ENCODE peak calls at places on chromosomes 2 and 18, in five cellular contexts. One of them, this sample, is unnamed.

GRCh38 chr2:121810959-121811853 is 55.8 kb downstream of the TSN start:
- DNase-seq in PC-9: peak
- DNase-seq in IMR-90: peak
- DNase-seq in fibroblast of mammary gland: peak
- DNase-seq in endodermal cell: peak
- DNase-seq in this sample: no peak

GRCh38 chr2:69774984-69775982 is 33.3 kb downstream of the ANXA4 start:
- DNase-seq in IMR-90: no peak
- DNase-seq in endodermal cell: no peak
- DNase-seq in PC-9: no peak
- DNase-seq in fibroblast of mammary gland: no peak
- DNase-seq in this sample: no peak

GRCh38 chr18:56910967-56911366 is 235.9 kb upstream of the BOD1L2 start:
- DNase-seq in IMR-90: no peak
- DNase-seq in PC-9: no peak
- DNase-seq in endodermal cell: no peak
- DNase-seq in fibroblast of mammary gland: no peak
- DNase-seq in this sample: no peak

GRCh38 chr2:216619411-216620393 is 13.5 kb upstream of the IGFBP2 start:
- DNase-seq in endodermal cell: peak
- DNase-seq in fibroblast of mammary gland: peak
- DNase-seq in PC-9: no peak
- DNase-seq in IMR-90: peak
- DNase-seq in this sample: no peak

GRCh38 chr2:46331099-46331766 is 34.0 kb downstream of the EPAS1 start:
- DNase-seq in endodermal cell: no peak
- DNase-seq in PC-9: no peak
- DNase-seq in fibroblast of mammary gland: peak
- DNase-seq in IMR-90: no peak
- DNase-seq in this sample: no peak

GRCh38 chr2:223580951-223581350 is 21.2 kb downstream of the SCG2 start:
- DNase-seq in PC-9: no peak
- DNase-seq in IMR-90: peak
- DNase-seq in endodermal cell: no peak
- DNase-seq in fibroblast of mammary gland: peak
- DNase-seq in this sample: no peak

GRCh38 chr2:147273106-147273505 is 571.7 kb upstream of the ACVR2A start:
- DNase-seq in fibroblast of mammary gland: no peak
- DNase-seq in IMR-90: no peak
- DNase-seq in endodermal cell: no peak
- DNase-seq in PC-9: no peak
- DNase-seq in this sample: no peak

GRCh38 chr2:219398721-219399333 is 11.1 kb upstream of the DNPEP start:
- DNase-seq in IMR-90: peak
- DNase-seq in endodermal cell: no peak
- DNase-seq in PC-9: no peak
- DNase-seq in fibroblast of mammary gland: no peak
- DNase-seq in this sample: no peak

GRCh38 chr18:51619283-51619682 is 421.8 kb upstream of the MEX3C start:
- DNase-seq in PC-9: no peak
- DNase-seq in endodermal cell: no peak
- DNase-seq in IMR-90: no peak
- DNase-seq in fibroblast of mammary gland: no peak
- DNase-seq in this sample: no peak

GRCh38 chr18:41845563-41845962 is 109.5 kb upstream of the PIK3C3 start:
- DNase-seq in fibroblast of mammary gland: no peak
- DNase-seq in PC-9: no peak
- DNase-seq in endodermal cell: no peak
- DNase-seq in IMR-90: no peak
- DNase-seq in this sample: no peak

GRCh38 chr2:15323227-15323626 is 237.9 kb downstream of the NBAS start:
- DNase-seq in endodermal cell: no peak
- DNase-seq in PC-9: no peak
- DNase-seq in IMR-90: no peak
- DNase-seq in fibroblast of mammary gland: no peak
- DNase-seq in this sample: no peak

GRCh38 chr2:219545610-219546352 is 2.0 kb downstream of the TMEM198 start:
- DNase-seq in fibroblast of mammary gland: no peak
- DNase-seq in PC-9: no peak
- DNase-seq in IMR-90: no peak
- DNase-seq in endodermal cell: no peak
- DNase-seq in this sample: no peak

GRCh38 chr18:40878371-40878770 is 1076.7 kb upstream of the PIK3C3 start:
- DNase-seq in endodermal cell: peak
- DNase-seq in PC-9: no peak
- DNase-seq in fibroblast of mammary gland: no peak
- DNase-seq in IMR-90: no peak
- DNase-seq in this sample: no peak

GRCh38 chr2:105879798-105880300 is 135.1 kb downstream of the NCK2 start:
- DNase-seq in fibroblast of mammary gland: no peak
- DNase-seq in IMR-90: no peak
- DNase-seq in endodermal cell: no peak
- DNase-seq in PC-9: no peak
- DNase-seq in this sample: no peak

GRCh38 chr2:239240480-239240881 is 160.3 kb downstream of the HDAC4 start:
- DNase-seq in fibroblast of mammary gland: no peak
- DNase-seq in IMR-90: no peak
- DNase-seq in endodermal cell: peak
- DNase-seq in PC-9: no peak
- DNase-seq in this sample: no peak

GRCh38 chr2:33620-34019 is 12.7 kb downstream of the FAM110C start:
- DNase-seq in PC-9: peak
- DNase-seq in IMR-90: no peak
- DNase-seq in endodermal cell: no peak
- DNase-seq in fibroblast of mammary gland: no peak
- DNase-seq in this sample: no peak

GRCh38 chr18:66558773-66559172 is 45.1 kb downstream of the CDH19 start:
- DNase-seq in fibroblast of mammary gland: no peak
- DNase-seq in PC-9: no peak
- DNase-seq in endodermal cell: no peak
- DNase-seq in IMR-90: no peak
- DNase-seq in this sample: no peak

GRCh38 chr2:226799976-226800940 is 638 bp upstream of the IRS1 start:
- DNase-seq in fibroblast of mammary gland: no peak
- DNase-seq in endodermal cell: peak
- DNase-seq in PC-9: peak
- DNase-seq in IMR-90: peak
- DNase-seq in this sample: no peak

GRCh38 chr2:140270229-140270628 is 1490.0 kb upstream of the NXPH2 start:
- DNase-seq in endodermal cell: no peak
- DNase-seq in PC-9: no peak
- DNase-seq in fibroblast of mammary gland: no peak
- DNase-seq in IMR-90: no peak
- DNase-seq in this sample: no peak

GRCh38 chr18:80147037-80147417 is 38.0 kb downstream of the ADNP2 start:
- DNase-seq in PC-9: no peak
- DNase-seq in IMR-90: no peak
- DNase-seq in endodermal cell: peak
- DNase-seq in fibroblast of mammary gland: no peak
- DNase-seq in this sample: no peak

GRCh38 chr2:196481323-196481695 is 158.2 kb upstream of the CCDC150 start:
- DNase-seq in IMR-90: peak
- DNase-seq in endodermal cell: no peak
- DNase-seq in PC-9: no peak
- DNase-seq in fibroblast of mammary gland: peak
- DNase-seq in this sample: no peak

GRCh38 chr2:130799295-130799694 is 37.4 kb upstream of the ARHGEF4 start:
- DNase-seq in endodermal cell: no peak
- DNase-seq in IMR-90: no peak
- DNase-seq in PC-9: no peak
- DNase-seq in fibroblast of mammary gland: no peak
- DNase-seq in this sample: no peak

GRCh38 chr2:67561411-67561965 is 164.4 kb downstream of the ETAA1 start:
- DNase-seq in PC-9: no peak
- DNase-seq in endodermal cell: no peak
- DNase-seq in fibroblast of mammary gland: peak
- DNase-seq in IMR-90: peak
- DNase-seq in this sample: no peak

GRCh38 chr2:201854841-201855240 is 48.5 kb downstream of the CDK15 start:
- DNase-seq in fibroblast of mammary gland: peak
- DNase-seq in endodermal cell: no peak
- DNase-seq in IMR-90: peak
- DNase-seq in PC-9: no peak
- DNase-seq in this sample: no peak

GRCh38 chr2:11320698-11321492 is 23.5 kb downstream of the ROCK2 start:
- DNase-seq in fibroblast of mammary gland: no peak
- DNase-seq in IMR-90: no peak
- DNase-seq in endodermal cell: no peak
- DNase-seq in PC-9: no peak
- DNase-seq in this sample: no peak

GRCh38 chr2:160402997-160403979 is 90.3 kb downstream of the RBMS1 start:
- DNase-seq in endodermal cell: no peak
- DNase-seq in fibroblast of mammary gland: peak
- DNase-seq in PC-9: no peak
- DNase-seq in IMR-90: peak
- DNase-seq in this sample: no peak

GRCh38 chr2:44652701-44653100 is 288.8 kb upstream of the SIX3 start:
- DNase-seq in IMR-90: no peak
- DNase-seq in endodermal cell: no peak
- DNase-seq in PC-9: no peak
- DNase-seq in fibroblast of mammary gland: no peak
- DNase-seq in this sample: no peak
- TF ChIP-seq CTCF in IMR-90: no peak
- TF ChIP-seq CTCF in endodermal cell: no peak
- TF ChIP-seq CTCF in PC-9: no peak
- TF ChIP-seq CTCF in fibroblast of mammary gland: no peak
- TF ChIP-seq CTCF in this sample: no peak

DNA sequence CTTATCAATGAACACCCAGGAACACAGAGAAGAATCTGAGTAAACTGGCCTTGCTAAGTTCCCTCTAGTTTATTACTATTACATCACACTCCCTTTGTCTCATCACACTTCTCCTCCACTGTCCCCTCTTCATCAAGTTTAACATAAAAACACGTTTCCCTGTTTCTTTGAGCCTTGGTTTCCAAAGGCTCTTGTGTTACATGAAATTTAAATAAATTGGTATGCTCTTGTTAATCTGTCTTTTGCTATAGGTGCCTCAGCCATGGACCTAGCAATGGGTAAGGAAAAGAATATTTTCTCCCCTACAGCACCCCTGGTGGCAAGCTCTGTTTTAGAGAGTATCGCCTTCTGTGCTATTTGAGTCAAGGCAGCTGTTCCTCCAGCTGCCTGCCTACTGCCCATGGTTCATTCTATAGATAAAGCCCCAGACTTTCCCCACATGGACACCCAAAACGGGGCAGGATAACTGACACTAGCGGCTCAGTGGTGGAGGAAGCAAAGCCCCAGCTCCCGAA is 31.8 kb downstream of the TGIF1 start:
- DNase-seq in PC-9: no peak
- DNase-seq in endodermal cell: peak
- DNase-seq in IMR-90: peak
- DNase-seq in fibroblast of mammary gland: peak
- DNase-seq in this sample: no peak
- TF ChIP-seq CTCF in PC-9: peak
- TF ChIP-seq CTCF in endodermal cell: peak
- TF ChIP-seq CTCF in IMR-90: peak
- TF ChIP-seq CTCF in fibroblast of mammary gland: peak
- TF ChIP-seq CTCF in this sample: no peak

DNA sequence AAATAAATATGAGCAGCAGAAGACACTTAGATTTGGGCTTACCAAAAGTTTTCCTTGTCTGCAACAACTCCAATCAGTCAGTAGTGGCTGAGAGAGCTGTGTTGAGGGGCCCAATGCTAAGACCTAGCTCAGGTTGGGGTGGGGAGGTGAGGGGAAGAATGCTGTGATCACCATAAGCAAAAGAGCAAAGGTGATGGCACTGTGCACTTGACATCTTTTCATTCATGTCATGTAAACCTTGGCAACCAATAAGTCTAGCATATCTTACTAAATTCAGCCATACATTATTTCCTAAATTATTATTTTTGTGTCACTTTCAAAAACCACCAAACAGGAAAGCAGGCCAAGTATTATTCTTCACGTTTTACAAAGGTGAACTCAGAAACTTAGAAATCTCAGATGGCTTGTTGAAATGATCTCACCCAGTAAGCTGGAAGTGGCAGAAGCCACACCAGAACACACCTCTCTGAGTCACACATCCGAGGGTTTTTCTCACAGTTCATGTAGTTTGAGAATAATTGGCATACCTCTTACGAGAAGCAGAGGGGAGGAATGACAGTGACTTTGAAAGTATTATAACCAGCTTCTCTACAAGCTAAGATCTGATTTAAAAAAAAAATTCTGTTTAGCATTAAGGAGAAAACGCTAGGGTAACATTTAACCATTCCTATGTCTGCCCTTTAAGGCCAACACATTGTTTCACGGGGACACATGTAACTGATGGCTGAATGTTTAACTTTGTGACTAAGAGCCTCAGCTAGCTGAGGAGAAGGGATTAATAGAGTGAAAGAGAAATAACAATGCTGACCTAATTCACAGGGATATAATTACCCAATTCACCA is 43.3 kb upstream of the SETBP1 start:
- DNase-seq in PC-9: peak
- DNase-seq in IMR-90: no peak
- DNase-seq in fibroblast of mammary gland: peak
- DNase-seq in endodermal cell: no peak
- DNase-seq in this sample: no peak
- TF ChIP-seq CTCF in PC-9: no peak
- TF ChIP-seq CTCF in IMR-90: no peak
- TF ChIP-seq CTCF in fibroblast of mammary gland: no peak
- TF ChIP-seq CTCF in endodermal cell: no peak
- TF ChIP-seq CTCF in this sample: no peak

DNA sequence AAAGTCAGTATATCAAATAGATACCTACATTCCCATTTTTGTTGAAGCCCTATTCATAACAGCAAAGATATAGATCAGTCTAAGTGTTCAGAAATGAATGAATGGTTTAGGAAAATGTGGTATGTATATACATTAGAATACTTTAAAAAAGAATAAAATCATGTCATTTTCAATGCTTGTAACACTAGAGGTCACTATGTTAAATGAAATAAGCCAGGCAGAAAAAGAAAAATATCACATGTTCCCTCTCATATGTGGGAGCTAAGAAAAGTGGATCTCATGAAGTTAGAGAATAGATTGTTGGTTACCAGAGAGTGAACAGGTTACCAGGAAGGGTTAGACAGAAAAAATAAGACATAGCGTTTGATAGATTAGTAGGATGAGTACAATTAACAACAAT is 1111.0 kb upstream of the SLC39A10 start:
- DNase-seq in fibroblast of mammary gland: peak
- DNase-seq in endodermal cell: no peak
- DNase-seq in PC-9: no peak
- DNase-seq in IMR-90: no peak
- DNase-seq in this sample: no peak
- TF ChIP-seq CTCF in fibroblast of mammary gland: peak
- TF ChIP-seq CTCF in endodermal cell: peak
- TF ChIP-seq CTCF in PC-9: peak
- TF ChIP-seq CTCF in IMR-90: peak
- TF ChIP-seq CTCF in this sample: no peak

DNA sequence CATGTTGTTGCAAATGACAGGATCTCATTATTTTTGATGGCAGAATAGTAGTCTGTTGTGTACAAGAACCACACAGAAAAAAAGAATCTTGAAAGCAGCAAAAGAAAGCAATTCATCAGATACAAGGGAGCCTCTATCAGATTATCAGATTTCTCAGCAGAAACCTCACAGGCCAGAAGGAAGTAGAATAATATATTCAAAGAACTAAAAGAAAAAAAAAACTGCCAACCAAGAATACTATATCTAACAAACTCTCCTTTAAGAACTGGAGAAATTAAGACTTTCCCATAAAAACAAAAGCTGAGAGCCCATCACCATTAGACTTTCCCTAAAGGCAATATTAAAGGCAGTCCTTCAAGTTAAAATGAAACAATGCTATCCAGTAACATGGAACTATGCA is 15.4 kb downstream of the SULT1C4 start:
- DNase-seq in PC-9: no peak
- DNase-seq in endodermal cell: no peak
- DNase-seq in fibroblast of mammary gland: no peak
- DNase-seq in IMR-90: no peak
- DNase-seq in this sample: no peak
- TF ChIP-seq CTCF in PC-9: no peak
- TF ChIP-seq CTCF in endodermal cell: no peak
- TF ChIP-seq CTCF in fibroblast of mammary gland: no peak
- TF ChIP-seq CTCF in IMR-90: no peak
- TF ChIP-seq CTCF in this sample: no peak

This sample was measured in omental fat pad.